ENCODE peak calls at places on chromosome 22, in eight cellular contexts. W, C, Y, J, P, U, L and A are unnamed samples.

GRCh38 chr22:17260950-17261349 is 41.7 kb upstream of the ADA2 start:
- DNase-seq in W (no peak), L (no peak), C (no peak), P (no peak), U (no peak), Y (no peak), J (no peak), A (no peak)

GRCh38 chr22:30460147-30460546 is 11.7 kb downstream of the SEC14L3 start:
- DNase-seq in J (peak), P (no peak), W (no peak), Y (no peak), L (no peak), C (no peak), U (no peak), A (no peak)

GRCh38 chr22:34570408-34570807 is 495.6 kb upstream of the ISX start:
- DNase-seq in L (no peak), U (no peak), Y (no peak), P (no peak), W (no peak), J (no peak), C (no peak), A (no peak)

GRCh38 chr22:25569983-25570382 is 5.5 kb downstream of the GRK3 start:
- DNase-seq in U (no peak), L (no peak), W (no peak), Y (no peak), P (no peak), C (no peak), J (no peak), A (no peak)

GRCh38 chr22:26143801-26144325 is 25.4 kb upstream of the SEZ6L start:
- DNase-seq in W (no peak), P (no peak), Y (no peak), C (no peak), L (no peak), J (no peak), U (no peak), A (no peak)

GRCh38 chr22:40436460-40437431 is 66.4 kb downstream of the SGSM3 start:
- DNase-seq in J (no peak), W (peak), L (peak), P (peak), Y (peak), C (peak), U (no peak), A (no peak)

GRCh38 chr22:31952094-31952401 is 7.7 kb downstream of the YWHAH start:
- DNase-seq in L (peak), C (no peak), W (no peak), Y (peak), P (no peak), J (no peak), U (no peak), A (no peak)

GRCh38 chr22:32473388-32473952 is 1.1 kb upstream of the FBXO7 start:
- DNase-seq in U (no peak), P (peak), C (peak), J (no peak), W (peak), Y (peak), L (peak), A (no peak)

GRCh38 chr22:27576815-27577564 is 224.6 kb downstream of the MN1 start:
- DNase-seq in U (no peak), P (no peak), Y (peak), C (peak), L (no peak), W (peak), J (no peak), A (peak)

GRCh38 chr22:32237905-32238304 is 17.2 kb downstream of the SLC5A4 start:
- DNase-seq in P (no peak), W (no peak), J (no peak), U (no peak), L (no peak), Y (no peak), C (no peak), A (no peak)

GRCh38 chr22:33018232-33018864 is 39.8 kb downstream of the SYN3 start:
- DNase-seq in U (peak), L (peak), P (peak), W (no peak), Y (peak), C (peak), J (no peak), A (no peak)

GRCh38 chr22:44450503-44450902 is 47.5 kb downstream of the RTL6 start:
- DNase-seq in W (no peak), U (no peak), C (no peak), Y (no peak), L (no peak), J (no peak), P (no peak), A (peak)

GRCh38 chr22:31185056-31185455 is 25.1 kb downstream of the RNF185 start:
- DNase-seq in P (no peak), C (peak), W (no peak), L (no peak), Y (peak), U (no peak), J (no peak), A (no peak)

GRCh38 chr22:36964110-36964509 is 50.7 kb downstream of the CSF2RB start:
- DNase-seq in Y (no peak), W (no peak), J (no peak), C (no peak), L (no peak), U (no peak), P (no peak), A (no peak)

GRCh38 chr22:36965716-36966115 is 52.3 kb downstream of the CSF2RB start:
- DNase-seq in P (no peak), U (no peak), W (no peak), C (no peak), Y (no peak), J (no peak), L (no peak), A (no peak)

GRCh38 chr22:36958366-36958765 is 44.9 kb downstream of the CSF2RB start:
- DNase-seq in U (no peak), W (no peak), L (no peak), Y (no peak), C (no peak), J (no peak), P (no peak), A (no peak)

GRCh38 chr22:36963302-36963701 is 49.9 kb downstream of the CSF2RB start:
- DNase-seq in L (no peak), W (no peak), C (no peak), Y (no peak), P (no peak), J (no peak), U (no peak), A (no peak)

DNA sequence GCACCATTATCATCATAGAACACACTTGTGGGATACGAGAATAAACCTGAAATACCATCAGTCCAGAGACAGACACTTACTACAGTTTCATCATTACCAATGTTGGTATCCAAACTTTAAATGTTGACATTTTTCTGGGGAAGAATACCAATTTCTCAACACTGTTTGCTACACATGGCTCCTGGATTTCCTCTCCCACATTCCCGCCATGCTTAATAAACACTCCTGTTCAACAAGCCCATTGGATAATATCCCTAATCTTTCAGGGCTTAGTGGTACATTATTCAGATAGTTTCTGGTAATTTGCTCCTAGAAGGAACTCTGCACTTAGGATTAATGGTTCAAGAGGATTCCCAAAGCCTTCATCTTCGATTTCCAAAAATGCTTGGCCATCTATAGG is 48.2 kb downstream of the CSF2RB start:
- DNase-seq in Y (no peak), J (no peak), P (no peak), L (no peak), C (no peak), W (no peak), U (no peak), A (no peak)
- TF ChIP-seq CTCF in Y (no peak), J (no peak), P (no peak), L (no peak), C (no peak), W (no peak), U (no peak), A (no peak)

GRCh38 chr22:47928626-47929025 is 1166.2 kb downstream of the TBC1D22A start:
- DNase-seq in L (no peak), W (no peak), Y (no peak), C (no peak), U (no peak), P (no peak), J (no peak), A (no peak)

GRCh38 chr22:47929073-47929472 is 1166.6 kb downstream of the TBC1D22A start:
- DNase-seq in P (no peak), C (no peak), J (no peak), Y (no peak), U (no peak), W (no peak), L (no peak), A (no peak)

GRCh38 chr22:47927811-47928210 is 1165.4 kb downstream of the TBC1D22A start:
- DNase-seq in Y (no peak), C (no peak), L (no peak), P (no peak), J (no peak), W (no peak), U (no peak), A (no peak)

GRCh38 chr22:47933226-47933625 is 1170.8 kb downstream of the TBC1D22A start:
- DNase-seq in C (no peak), J (no peak), W (no peak), Y (no peak), P (no peak), L (no peak), U (no peak), A (no peak)

DNA sequence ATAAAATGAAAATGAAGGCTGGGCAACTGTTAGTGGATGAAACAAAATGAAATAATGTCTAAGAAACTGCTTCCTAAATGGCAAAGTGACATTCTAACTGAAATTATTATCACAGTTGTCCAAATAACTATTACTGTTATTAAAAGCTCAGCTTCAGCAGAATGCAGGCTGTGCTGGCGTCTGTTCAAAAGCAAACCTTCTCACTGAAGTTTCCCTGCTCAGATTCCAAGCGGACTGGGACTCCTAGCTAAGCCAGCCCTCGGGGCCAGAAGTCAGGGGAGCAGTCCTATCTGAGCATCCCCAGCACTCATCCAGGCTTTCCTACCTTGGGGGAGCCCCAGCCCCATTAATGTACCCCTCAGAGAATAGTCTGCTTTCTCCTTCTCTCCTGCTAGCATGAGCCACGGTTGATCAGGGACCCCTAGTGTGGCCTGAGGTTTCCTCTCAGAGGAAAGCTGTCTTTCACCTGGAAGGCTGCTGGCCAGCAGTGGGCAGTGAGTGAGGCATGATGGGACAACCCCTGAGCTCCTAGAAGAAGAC is 1167.3 kb downstream of the TBC1D22A start:
- DNase-seq in C (no peak), U (no peak), P (no peak), J (no peak), Y (no peak), L (no peak), W (no peak), A (no peak)
- TF ChIP-seq CTCF in C (no peak), U (no peak), P (no peak), J (no peak), Y (no peak), L (no peak), W (no peak), A (no peak)

DNA sequence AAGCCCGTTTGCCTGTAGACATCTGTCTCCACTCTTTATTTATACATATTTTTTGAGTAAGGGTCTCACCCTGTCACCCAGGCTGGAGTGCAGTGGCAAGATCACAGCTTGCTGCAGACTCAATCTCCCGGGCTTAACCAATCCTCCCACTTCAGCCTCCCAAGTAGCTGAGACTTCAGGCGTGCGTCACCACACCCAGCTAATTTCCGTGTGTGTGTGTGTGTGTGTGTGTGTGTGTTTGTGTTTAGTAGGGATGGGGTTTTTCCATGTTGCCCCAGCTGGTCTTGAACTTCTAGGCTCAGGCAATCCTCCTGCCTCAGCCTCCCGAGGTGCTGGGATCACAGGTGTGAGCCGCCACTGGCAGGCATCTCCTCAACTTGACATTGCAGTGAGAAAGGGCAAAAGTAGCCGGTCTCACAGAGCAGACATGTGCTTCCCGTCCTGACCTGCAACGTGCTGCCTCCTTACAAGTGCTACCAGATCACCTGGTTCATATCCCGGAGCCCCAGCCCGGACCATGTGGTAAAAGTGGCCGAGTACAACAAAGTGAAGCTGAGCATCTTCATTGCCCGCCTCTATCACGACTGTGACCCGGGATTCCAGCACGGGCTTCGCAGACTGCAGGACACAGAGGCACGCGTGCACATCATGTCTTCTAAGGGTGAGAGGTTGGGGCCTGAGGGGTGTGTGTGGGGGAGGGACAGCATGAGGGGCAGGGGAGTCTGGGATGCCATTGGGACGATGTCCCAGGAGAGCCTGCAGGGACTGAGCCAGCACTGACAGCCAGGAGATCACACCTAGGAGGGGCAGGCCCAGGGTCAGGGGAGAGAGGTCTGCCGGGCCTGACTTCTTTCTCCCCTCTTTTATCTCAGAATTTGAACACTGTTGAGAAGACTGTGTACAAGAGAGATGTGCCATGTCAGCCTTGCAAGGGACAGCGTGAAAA is 5.6 kb upstream of the APOBEC3H start:
- DNase-seq in Y (no peak), J (no peak), W (no peak), U (no peak), P (no peak), L (no peak), C (no peak), A (peak)
- TF ChIP-seq CTCF in Y (no peak), J (no peak), W (no peak), U (no peak), P (no peak), L (no peak), C (no peak), A (no peak)

DNA sequence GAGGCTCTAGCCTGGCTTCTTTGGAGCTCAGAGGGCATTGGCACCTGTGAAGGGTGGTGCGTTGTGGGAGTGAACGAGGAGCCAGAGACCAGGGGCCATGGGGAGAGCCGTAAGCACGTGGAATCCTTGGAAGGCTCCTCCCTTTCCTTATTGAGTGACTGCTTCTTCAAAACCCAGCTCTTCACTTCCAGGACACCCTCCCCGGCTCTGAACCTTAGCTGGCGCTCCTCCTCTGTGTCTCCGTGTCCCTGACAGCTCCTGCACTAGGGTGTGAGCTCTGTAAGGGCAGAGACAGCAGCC is 26.3 kb downstream of the POLR3H start:
- DNase-seq in Y (no peak), U (no peak), J (no peak), L (no peak), W (no peak), C (no peak), P (no peak), A (no peak)
- TF ChIP-seq CTCF in Y (no peak), U (no peak), J (no peak), L (peak), W (no peak), C (no peak), P (peak), A (no peak)

GRCh38 chr22:28884754-28885375 is 1.5 kb downstream of the ZNRF3 start:
- DNase-seq in J (no peak), P (no peak), Y (no peak), L (no peak), W (no peak), C (no peak), U (no peak), A (peak)

GRCh38 chr22:28882545-28882877 is 861 bp upstream of the ZNRF3 start:
- DNase-seq in W (no peak), L (no peak), Y (peak), J (no peak), C (no peak), P (no peak), U (peak), A (no peak)

GRCh38 chr22:28882878-28883656 is at the start of gene ZNRF3:
- DNase-seq in Y (peak), C (peak), P (peak), U (peak), L (peak), J (peak), W (peak), A (peak)

GRCh38 chr22:28883657-28883916 is 215 bp downstream of the ZNRF3 start:
- DNase-seq in C (no peak), Y (no peak), U (no peak), P (no peak), J (no peak), W (no peak), L (no peak), A (no peak)

GRCh38 chr22:28883917-28884753 is 763 bp downstream of the ZNRF3 start:
- DNase-seq in J (peak), Y (no peak), W (no peak), P (peak), C (peak), U (peak), L (no peak), A (peak)
- TF ChIP-seq CTCF in J (peak), Y (no peak), W (no peak), P (peak), C (peak), U (no peak), L (no peak), A (no peak)

DNA sequence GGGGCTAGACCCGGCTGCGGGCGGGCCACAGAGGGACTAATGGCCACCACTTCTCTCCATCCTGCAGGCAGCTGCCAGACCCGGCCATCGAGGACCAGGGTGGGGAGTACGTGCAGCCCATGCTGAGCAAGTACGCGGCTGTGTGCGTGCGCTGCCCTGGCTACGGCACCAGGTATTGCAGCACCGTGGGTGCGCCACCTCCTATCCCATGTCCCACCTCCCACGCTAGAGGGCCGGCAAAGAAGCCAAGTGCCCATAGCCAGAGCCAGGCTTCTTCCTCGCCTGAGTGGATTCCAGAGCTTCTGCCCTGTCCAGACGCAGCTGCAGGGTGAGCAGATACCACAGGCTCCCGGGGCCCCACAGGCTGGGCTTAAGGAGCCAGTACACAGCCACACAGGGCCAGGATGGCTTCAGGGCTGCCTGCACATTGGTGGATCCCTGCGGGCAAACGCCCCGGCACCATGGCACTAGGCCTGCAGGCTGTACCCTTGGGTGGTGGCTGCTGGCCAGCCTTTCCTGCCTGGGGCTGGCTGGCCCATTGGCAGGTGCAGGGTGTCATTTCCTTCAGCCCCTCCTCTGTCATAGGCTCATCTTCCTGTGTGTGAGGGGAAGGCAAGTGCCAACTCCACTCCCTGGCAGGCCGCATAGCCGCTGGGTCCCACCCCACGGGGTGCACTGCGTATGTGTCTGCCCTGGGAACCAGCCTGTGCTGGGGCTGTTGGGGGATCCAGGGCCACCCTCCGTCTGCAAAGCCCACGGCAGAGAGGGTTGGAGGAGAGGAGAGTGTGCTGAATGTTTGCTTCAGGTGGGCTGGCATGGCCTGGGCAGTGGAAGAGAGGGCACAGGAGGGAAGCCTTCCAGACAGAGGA is 16.5 kb upstream of the DGCR8 start:
- DNase-seq in P (no peak), Y (no peak), J (no peak), C (no peak), W (no peak), U (peak), L (no peak), A (no peak)
- TF ChIP-seq CTCF in P (no peak), Y (no peak), J (peak), C (no peak), W (no peak), U (no peak), L (peak), A (no peak)

DNA sequence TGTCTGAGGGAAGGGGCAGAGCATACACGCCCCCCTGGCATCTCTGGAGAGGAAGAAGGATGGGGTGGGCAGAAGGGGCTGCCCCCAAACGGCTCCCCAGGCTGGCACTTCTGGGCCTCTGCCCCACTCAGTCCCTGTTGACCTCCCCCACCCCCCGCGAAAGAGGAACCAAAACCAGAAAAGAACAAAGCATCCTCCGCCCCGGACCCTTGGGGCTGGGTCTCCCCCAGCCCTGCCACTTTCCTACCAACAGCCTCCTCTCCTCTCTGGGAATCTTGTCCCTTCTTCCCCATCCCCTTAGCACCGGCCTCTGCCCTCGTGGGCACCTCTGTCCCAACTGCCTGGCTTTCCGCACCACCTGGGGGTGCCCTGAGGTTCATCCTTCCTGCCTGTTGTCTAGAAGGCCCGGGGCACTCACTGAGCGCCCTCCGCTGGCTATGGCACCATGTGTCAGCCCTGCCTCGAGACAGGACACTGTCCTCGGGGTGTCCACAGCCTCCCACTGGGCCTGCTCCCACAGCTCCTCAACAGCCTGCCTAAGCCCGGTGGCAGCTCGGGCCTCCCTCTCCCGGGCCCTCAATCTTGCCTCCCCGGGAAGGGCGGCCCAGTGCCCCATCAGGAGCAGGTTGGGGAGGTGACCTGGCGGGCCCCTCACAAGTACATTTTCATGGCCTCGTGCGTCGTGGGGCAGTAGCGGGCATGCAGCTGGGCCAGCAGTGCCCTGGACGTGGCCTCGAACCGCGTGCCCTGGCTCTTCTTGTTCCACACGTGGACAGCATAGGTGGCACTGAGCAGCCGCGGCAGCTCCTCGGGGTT is 28.2 kb downstream of the A4GALT start:
- DNase-seq in U (no peak), L (no peak), Y (no peak), P (no peak), W (no peak), C (no peak), J (no peak), A (peak)
- TF ChIP-seq CTCF in U (no peak), L (peak), Y (no peak), P (no peak), W (no peak), C (no peak), J (no peak), A (no peak)